ENCODE peak calls at places on chromosomes 1 and 21, in five cellular contexts. Z, G, M, F and A are unnamed samples.

GRCh38 chr1:160834945-160835565 is 27.6 kb downstream of the CD244 start:
- DNase-seq in G (peak; percentile 11), Z (no peak), M (peak; percentile 69), F (no peak), A (peak; percentile 54)

GRCh38 chr1:232995189-232995588 is 44.8 kb downstream of the NTPCR start:
- DNase-seq in M (no peak), F (no peak), Z (no peak), G (no peak), A (no peak)

GRCh38 chr1:15246960-15247614 is at the start of gene FHAD1:
- DNase-seq in G (peak; percentile 57), M (peak; percentile 63), Z (peak; percentile 41), F (peak; percentile 76), A (peak; percentile 57)

GRCh38 chr1:17053071-17053684 is 654 bp downstream of the SDHB start:
- DNase-seq in F (no peak), M (no peak), Z (no peak), G (no peak), A (no peak)

GRCh38 chr1:41382531-41383090 is 21.4 kb downstream of the FOXO6 start:
- DNase-seq in Z (no peak), F (peak; percentile 79), G (no peak), M (peak; percentile 16), A (peak; percentile 6)

GRCh38 chr1:10322821-10323220 is 76.0 kb upstream of the PGD start:
- DNase-seq in Z (no peak), M (no peak), G (no peak), F (no peak), A (no peak)

GRCh38 chr1:235935506-235936224 is 69.0 kb upstream of the LYST start:
- DNase-seq in G (no peak), Z (no peak), M (no peak), F (no peak), A (no peak)

GRCh38 chr1:54800899-54801759 is at the start of gene TTC22:
- DNase-seq in F (no peak), Z (no peak), G (no peak), M (no peak), A (no peak)

GRCh38 chr1:68904472-68904871 is 407.6 kb upstream of the DEPDC1 start:
- DNase-seq in G (peak; percentile 18), Z (peak; percentile 31), F (no peak), M (peak; percentile 36), A (no peak)

GRCh38 chr21:44293551-44294231 is 6.2 kb upstream of the PFKL start:
- DNase-seq in Z (no peak), G (no peak), M (no peak), F (peak; percentile 46), A (no peak)

GRCh38 chr1:83781667-83782066 is 217.3 kb downstream of the TTLL7 start:
- DNase-seq in F (no peak), M (no peak), Z (no peak), G (no peak), A (no peak)

GRCh38 chr1:162527324-162527723 is 29.7 kb downstream of the UHMK1 start:
- DNase-seq in M (no peak), F (no peak), Z (no peak), G (no peak), A (no peak)

GRCh38 chr1:54245501-54245900 is 45.5 kb downstream of the MRPL37 start:
- DNase-seq in F (no peak), G (no peak), M (no peak), Z (no peak), A (no peak)

GRCh38 chr1:156750932-156751723 is at the start of gene HDGF:
- DNase-seq in G (no peak), M (no peak), F (peak; percentile 73), Z (no peak), A (peak; percentile 53)

GRCh38 chr1:11736746-11737639 is 1.1 kb downstream of the AGTRAP start:
- DNase-seq in M (peak; percentile 94), F (peak; percentile 72), G (peak; percentile 63), Z (peak; percentile 60), A (peak; percentile 67)

GRCh38 chr1:65281846-65282245 is 27.5 kb upstream of the DNAJC6 start:
- DNase-seq in Z (no peak), M (no peak), F (no peak), G (no peak), A (no peak)

GRCh38 chr1:65890201-65890600 is 97.5 kb downstream of the PDE4B start:
- DNase-seq in M (no peak), G (no peak), F (no peak), Z (no peak), A (no peak)

GRCh38 chr1:220526294-220526693 is 1.6 kb upstream of the MARK1 start:
- DNase-seq in G (no peak), Z (no peak), M (peak; percentile 3), F (no peak), A (no peak)

GRCh38 chr21:45224189-45224938 is 63.3 kb downstream of the POFUT2 start:
- DNase-seq in Z (no peak), G (peak; percentile 5), F (no peak), M (no peak), A (no peak)

GRCh38 chr1:81803423-81804103 is 2.8 kb downstream of the ADGRL2 start:
- DNase-seq in F (no peak), M (peak; percentile 52), Z (no peak), G (peak; percentile 14), A (peak; percentile 7)
- H3K4me3 ChIP-seq in F (peak overlapping the region; percentile 96), M (peak overlapping the region; percentile 86), Z (peak overlapping the region; percentile 87), G (peak overlapping the region; percentile 77), A (peak overlapping the region; percentile 61)

DNA sequence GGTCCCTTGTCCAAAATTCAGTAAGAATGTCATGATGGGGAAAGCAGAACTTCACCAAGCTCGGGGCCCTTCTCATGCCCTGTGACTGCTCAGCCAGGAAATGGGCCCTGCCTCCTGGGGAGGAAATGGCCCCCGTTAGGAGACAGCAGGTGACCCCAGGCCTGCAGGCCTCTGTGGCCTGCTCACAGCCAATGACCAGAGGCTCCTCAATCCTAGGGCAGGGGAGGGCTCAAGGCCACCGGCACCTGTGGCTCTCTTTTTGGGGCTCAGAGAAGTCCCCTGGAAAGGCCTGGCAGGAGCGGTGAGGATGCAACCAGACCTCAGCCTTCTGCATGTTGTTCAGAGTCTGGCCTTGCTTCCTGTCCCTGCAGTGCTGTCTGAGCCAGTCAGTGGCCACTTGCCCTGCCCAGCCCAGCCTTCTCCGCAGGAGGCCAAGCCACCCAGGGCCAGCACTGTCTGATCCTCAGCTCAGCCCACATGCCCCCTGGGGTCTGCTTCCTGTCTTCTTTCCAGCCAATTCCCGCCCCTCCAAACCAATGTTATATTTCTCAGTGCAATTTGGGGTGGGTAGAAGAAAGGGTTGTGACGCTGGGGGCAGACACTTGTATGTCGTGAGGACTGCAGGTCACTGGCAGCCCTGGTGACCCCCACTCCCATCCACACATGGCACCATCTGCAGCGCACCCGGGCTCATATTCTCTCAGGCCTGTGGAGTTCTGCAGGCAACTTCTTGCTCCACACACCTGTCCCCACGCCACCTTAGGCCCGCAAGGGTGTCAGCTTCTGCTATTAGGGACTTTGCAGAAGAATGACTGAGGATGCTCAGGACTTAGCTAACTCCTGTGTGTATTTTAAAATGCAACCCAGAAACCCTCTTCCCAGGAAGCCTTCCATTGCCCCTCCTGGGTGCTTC is 83.6 kb downstream of the ITPKB start:
- DNase-seq in G (no peak), M (no peak), F (peak; percentile 65), Z (no peak), A (no peak)
- H3K4me3 ChIP-seq in G (no peak overlapping the region), M (no peak overlapping the region), F (no peak overlapping the region), Z (no peak overlapping the region), A (no peak overlapping the region)

GRCh38 chr1:31712041-31712440 is 8.2 kb upstream of the COL16A1 start:
- DNase-seq in Z (no peak), G (peak; percentile 34), F (no peak), M (peak; percentile 35), A (peak; percentile 59)

GRCh38 chr1:31715097-31715872 is 11.5 kb upstream of the COL16A1 start:
- DNase-seq in G (peak; percentile 84), F (peak; percentile 97), Z (no peak), M (peak; percentile 88), A (peak; percentile 92)

GRCh38 chr1:31714442-31715096 is 10.8 kb upstream of the COL16A1 start:
- DNase-seq in M (peak; percentile 61), Z (no peak), F (peak; percentile 94), G (peak; percentile 43), A (peak; percentile 91)

GRCh38 chr1:31715873-31716220 is 12.0 kb upstream of the COL16A1 start:
- DNase-seq in F (no peak), Z (no peak), G (no peak), M (no peak), A (no peak)

GRCh38 chr1:31712625-31713024 is 8.8 kb upstream of the COL16A1 start:
- DNase-seq in Z (no peak), M (peak; percentile 91), G (peak; percentile 79), F (peak; percentile 85), A (peak; percentile 94)
- H3K4me3 ChIP-seq in Z (no peak overlapping the region), M (no peak overlapping the region), G (no peak overlapping the region), F (no peak overlapping the region), A (no peak overlapping the region)

GRCh38 chr1:201766117-201766863 is 62.7 kb upstream of the IPO9 start:
- DNase-seq in F (no peak), Z (no peak), G (peak; percentile 86), M (peak; percentile 96), A (peak; percentile 96)
- H3K4me3 ChIP-seq in F (no peak overlapping the region), Z (no peak overlapping the region), G (no peak overlapping the region), M (no peak overlapping the region), A (no peak overlapping the region)

GRCh38 chr21:42187976-42188653 is 30.8 kb upstream of the ABCG1 start:
- DNase-seq in Z (no peak), F (peak; percentile 77), M (peak; percentile 43), G (no peak), A (no peak)
- H3K4me3 ChIP-seq in Z (no peak overlapping the region), F (no peak overlapping the region), M (no peak overlapping the region), G (no peak overlapping the region), A (no peak overlapping the region)

GRCh38 chr1:38000529-38001453 is 4.5 kb downstream of the FHL3 start:
- DNase-seq in F (peak; percentile 68), Z (no peak), M (peak; percentile 86), G (peak; percentile 88), A (peak; percentile 87)

GRCh38 chr1:37998089-37998808 is 7.1 kb downstream of the FHL3 start:
- DNase-seq in M (no peak), G (no peak), F (no peak), Z (no peak), A (no peak)

GRCh38 chr1:37998913-37999433 is 6.3 kb downstream of the FHL3 start:
- DNase-seq in M (no peak), Z (no peak), G (no peak), F (peak; percentile 42), A (no peak)

GRCh38 chr1:37999434-38000232 is 5.7 kb downstream of the FHL3 start:
- DNase-seq in F (peak; percentile 83), Z (no peak), G (peak; percentile 80), M (peak; percentile 76), A (peak; percentile 89)

GRCh38 chr1:38000233-38000528 is 5.1 kb downstream of the FHL3 start:
- DNase-seq in M (no peak), F (no peak), Z (no peak), G (no peak), A (no peak)
- H3K4me3 ChIP-seq in M (peak overlapping the region; percentile 35), F (no peak overlapping the region), Z (no peak overlapping the region), G (peak overlapping the region; percentile 32), A (peak overlapping the region; percentile 33)

DNA sequence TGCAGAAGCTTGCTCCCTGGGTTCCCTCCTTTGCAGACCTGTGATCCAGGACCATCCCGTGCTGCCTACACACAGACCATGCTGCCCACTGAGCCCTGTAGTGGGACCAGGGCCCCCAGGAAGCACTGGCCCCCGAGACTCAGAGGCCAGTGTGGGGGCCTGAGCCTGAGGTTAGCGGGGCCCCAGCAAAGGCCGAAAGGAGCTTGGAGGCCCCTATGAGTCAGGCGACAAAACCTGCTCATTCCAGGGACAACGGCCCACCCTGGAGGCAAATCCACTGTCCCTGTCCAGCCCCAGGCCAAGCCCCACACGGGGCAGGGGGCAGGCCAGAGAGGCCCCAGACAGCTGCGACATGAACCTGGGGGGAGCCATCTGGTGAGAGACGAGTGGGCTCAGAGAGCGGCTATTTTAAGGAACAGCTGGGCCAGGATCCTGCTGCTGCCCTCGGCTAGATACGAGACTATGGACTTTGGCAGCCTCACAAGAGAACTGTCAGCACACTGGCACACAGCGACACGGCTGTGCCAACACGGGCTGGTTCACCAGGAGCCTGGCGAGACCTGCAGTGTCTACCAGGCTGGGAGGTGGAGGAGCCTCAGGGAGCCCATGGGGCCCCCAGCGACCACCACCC is 74.7 kb downstream of the ARHGEF16 start:
- DNase-seq in G (no peak), M (no peak), F (peak; percentile 87), Z (no peak), A (no peak)
- H3K4me3 ChIP-seq in G (no peak overlapping the region), M (no peak overlapping the region), F (peak overlapping the region; percentile 68), Z (no peak overlapping the region), A (no peak overlapping the region)